ENCODE peak calls at places on chromosomes 5 and 9, in six cellular contexts. P, W, Z, U, M and S are unnamed samples.

GRCh38 chr9:79667716-79668458 is 96.1 kb downstream of the TLE4 start:
- DNase-seq in Z (no peak), W (no peak), P (no peak), U (no peak), M (no peak), S (no peak)

GRCh38 chr5:143509758-143510221 is 106.3 kb upstream of the NR3C1 start:
- DNase-seq in P (no peak), U (no peak), W (no peak), M (no peak), Z (no peak), S (no peak)

GRCh38 chr5:14675865-14676300 is 11.4 kb downstream of the OTULIN start:
- DNase-seq in M (no peak), W (no peak), U (no peak), Z (no peak), P (no peak), S (no peak)

GRCh38 chr5:128290152-128290858 is 206.7 kb downstream of the SLC12A2 start:
- DNase-seq in W (no peak), M (no peak), U (no peak), Z (peak), P (no peak), S (no peak)

GRCh38 chr5:168822745-168823281 is 243.6 kb upstream of the PANK3 start:
- DNase-seq in U (peak), Z (no peak), P (no peak), M (peak), W (peak), S (no peak)

GRCh38 chr5:43190755-43191603 is 1.0 kb upstream of the NIM1K start:
- DNase-seq in Z (peak), W (peak), U (no peak), M (peak), P (no peak), S (no peak)

GRCh38 chr5:36364473-36364872 is 62.8 kb upstream of the RANBP3L start:
- DNase-seq in Z (no peak), M (no peak), W (no peak), P (no peak), U (no peak), S (no peak)

GRCh38 chr5:156120777-156121176 is 206.2 kb upstream of the SGCD start:
- DNase-seq in U (no peak), P (no peak), Z (no peak), W (no peak), M (no peak), S (no peak)

GRCh38 chr5:122454522-122454921 is 142.5 kb downstream of the SNCAIP start:
- DNase-seq in M (no peak), U (no peak), W (no peak), P (no peak), Z (no peak), S (no peak)

GRCh38 chr9:37198034-37198718 is 77.8 kb downstream of the ZCCHC7 start:
- DNase-seq in P (no peak), W (no peak), M (no peak), Z (no peak), U (no peak), S (no peak)

GRCh38 chr5:103466494-103466893 is 96.1 kb downstream of the NUDT12 start:
- DNase-seq in P (no peak), M (peak), W (peak), U (no peak), Z (no peak), S (no peak)

GRCh38 chr9:95171596-95171995 is 145.9 kb downstream of the FANCC start:
- DNase-seq in Z (no peak), P (no peak), M (no peak), U (no peak), W (no peak), S (no peak)

GRCh38 chr5:42653705-42654104 is 102.9 kb upstream of the CCDC152 start:
- DNase-seq in Z (no peak), P (no peak), M (no peak), W (no peak), U (no peak), S (no peak)

GRCh38 chr5:159022178-159022556 is 77.5 kb downstream of the EBF1 start:
- DNase-seq in M (peak), U (no peak), Z (peak), P (no peak), W (peak), S (peak)

GRCh38 chr5:57383093-57383861 is 99.3 kb downstream of the ACTBL2 start:
- DNase-seq in M (peak), P (peak), U (peak), W (peak), Z (peak), S (peak)

GRCh38 chr9:114028646-114029045 is 49.5 kb downstream of the AMBP start:
- DNase-seq in U (no peak), M (no peak), Z (no peak), P (no peak), W (no peak), S (no peak)

GRCh38 chr9:121455527-121456239 is 44.0 kb downstream of the GGTA1 start:
- DNase-seq in U (peak), M (no peak), P (no peak), Z (no peak), W (no peak), S (no peak)

GRCh38 chr9:115941561-115942315 is 211.9 kb upstream of the PAPPA start:
- DNase-seq in Z (no peak), W (peak), M (peak), P (no peak), U (no peak), S (no peak)

GRCh38 chr5:5421149-5421960 is 1.1 kb upstream of the ICE1 start:
- DNase-seq in Z (no peak), U (peak), M (peak), P (no peak), W (no peak), S (no peak)

GRCh38 chr9:127214421-127215265 is 49.9 kb upstream of the GARNL3 start:
- DNase-seq in M (peak), U (peak), W (peak), P (peak), Z (peak), S (no peak)

GRCh38 chr9:135290086-135290485 is 189.5 kb upstream of the PPP1R26 start:
- DNase-seq in P (no peak), U (no peak), M (no peak), Z (no peak), W (no peak), S (peak)

GRCh38 chr5:40220260-40220659 is 459.5 kb upstream of the PTGER4 start:
- DNase-seq in Z (no peak), P (no peak), W (no peak), M (no peak), U (no peak), S (no peak)

DNA sequence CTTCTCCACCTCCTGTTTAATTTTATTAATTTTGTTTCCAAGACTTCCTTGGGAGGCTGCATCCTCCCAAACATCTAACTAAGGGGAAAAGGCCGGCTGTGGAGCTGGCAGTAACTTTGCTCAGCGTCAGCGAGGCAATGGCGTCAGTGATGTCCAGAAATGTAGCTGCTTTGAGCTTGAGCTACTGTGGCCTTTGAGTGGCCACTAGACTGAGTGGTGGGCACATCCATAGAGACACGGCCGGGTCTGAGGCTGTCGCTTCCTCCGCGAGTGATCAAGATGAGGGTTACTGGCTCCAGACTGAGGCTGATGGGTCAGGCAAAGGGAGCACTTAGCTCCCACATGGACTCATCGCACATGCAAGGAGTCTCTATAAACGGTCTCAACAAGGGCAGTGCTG is 277.0 kb downstream of the HSPA4 start:
- DNase-seq in Z (no peak), P (no peak), U (no peak), W (no peak), M (no peak), S (no peak)
- TF ChIP-seq CTCF in Z (no peak), P (no peak), U (no peak), W (no peak), M (no peak), S (no peak)

DNA sequence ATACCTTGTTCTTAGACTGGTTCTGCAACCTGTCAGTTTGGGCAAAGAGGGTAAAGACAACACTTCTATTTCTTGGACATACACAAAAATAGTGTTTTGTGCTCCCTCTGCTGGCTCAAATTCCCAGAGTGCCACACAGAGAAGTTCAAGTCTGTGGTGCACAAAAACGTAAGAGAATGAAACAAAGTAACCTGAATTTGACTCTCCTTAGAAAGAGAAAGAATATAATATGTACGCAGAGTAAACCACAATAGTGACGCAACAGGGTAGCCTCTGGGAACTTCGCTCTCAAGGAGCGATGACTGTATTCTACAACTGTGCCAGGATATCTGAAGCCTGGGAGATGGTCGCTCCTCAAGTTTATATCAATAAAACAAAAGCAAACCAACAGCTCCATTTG is 18.5 kb downstream of the DDX31 start:
- DNase-seq in U (peak), Z (peak), P (no peak), W (peak), M (peak), S (no peak)
- TF ChIP-seq CTCF in U (no peak), Z (peak), P (peak), W (peak), M (peak), S (peak)

GRCh38 chr9:35074141-35074540 is 1.7 kb upstream of the VCP start:
- DNase-seq in M (no peak), Z (no peak), W (no peak), P (no peak), U (no peak), S (no peak)

GRCh38 chr9:35071814-35072460 is 488 bp downstream of the VCP start:
- DNase-seq in U (peak), W (peak), Z (peak), M (peak), P (peak), S (peak)

GRCh38 chr9:35070823-35071813 is 1.3 kb downstream of the VCP start:
- DNase-seq in M (peak), U (no peak), W (no peak), Z (peak), P (no peak), S (peak)

GRCh38 chr9:35073276-35073607 is 817 bp upstream of the VCP start:
- DNase-seq in Z (no peak), M (no peak), P (no peak), U (peak), W (no peak), S (no peak)

DNA sequence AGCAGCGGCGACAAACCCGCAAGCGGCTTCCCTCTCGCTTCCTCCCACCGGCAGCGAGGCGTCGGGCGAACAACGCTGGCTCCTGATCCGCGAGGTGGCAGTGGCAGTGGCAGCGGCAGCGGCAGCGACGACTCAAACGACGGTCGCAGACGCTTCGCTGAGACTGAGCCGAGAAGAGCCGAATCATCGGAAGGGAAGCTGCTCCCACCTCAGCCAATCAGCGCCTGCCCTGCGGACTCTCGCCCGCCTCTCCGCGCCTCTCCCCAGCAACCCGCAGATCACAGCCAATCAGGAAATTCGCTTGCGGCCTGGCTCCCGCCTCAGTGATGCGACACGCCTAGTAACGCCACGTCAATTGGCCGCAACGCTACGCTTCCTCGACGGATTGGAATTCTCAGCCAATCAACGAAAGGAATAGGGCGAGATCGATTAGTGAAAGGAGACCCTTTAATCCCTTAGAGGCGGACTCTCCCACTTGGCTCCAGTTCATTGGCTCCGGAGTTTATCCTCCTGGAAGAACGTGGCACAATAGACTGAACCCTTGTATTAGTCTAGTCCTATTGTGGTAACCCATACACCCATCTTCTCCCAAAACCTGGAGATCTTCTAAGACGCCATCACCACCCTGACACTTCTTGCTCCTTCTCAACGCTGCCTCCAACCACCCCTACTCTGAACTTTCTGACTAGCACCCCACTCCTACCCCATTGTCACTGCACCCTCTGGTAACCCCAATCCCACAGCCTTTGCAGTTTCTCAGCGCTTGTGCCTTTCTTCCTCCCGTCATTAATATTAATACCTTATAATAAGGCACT is at the start of gene VCP:
- DNase-seq in Z (peak), U (peak), W (peak), P (peak), M (peak), S (peak)
- TF ChIP-seq CTCF in Z (no peak), U (no peak), W (no peak), P (no peak), M (no peak), S (no peak)

DNA sequence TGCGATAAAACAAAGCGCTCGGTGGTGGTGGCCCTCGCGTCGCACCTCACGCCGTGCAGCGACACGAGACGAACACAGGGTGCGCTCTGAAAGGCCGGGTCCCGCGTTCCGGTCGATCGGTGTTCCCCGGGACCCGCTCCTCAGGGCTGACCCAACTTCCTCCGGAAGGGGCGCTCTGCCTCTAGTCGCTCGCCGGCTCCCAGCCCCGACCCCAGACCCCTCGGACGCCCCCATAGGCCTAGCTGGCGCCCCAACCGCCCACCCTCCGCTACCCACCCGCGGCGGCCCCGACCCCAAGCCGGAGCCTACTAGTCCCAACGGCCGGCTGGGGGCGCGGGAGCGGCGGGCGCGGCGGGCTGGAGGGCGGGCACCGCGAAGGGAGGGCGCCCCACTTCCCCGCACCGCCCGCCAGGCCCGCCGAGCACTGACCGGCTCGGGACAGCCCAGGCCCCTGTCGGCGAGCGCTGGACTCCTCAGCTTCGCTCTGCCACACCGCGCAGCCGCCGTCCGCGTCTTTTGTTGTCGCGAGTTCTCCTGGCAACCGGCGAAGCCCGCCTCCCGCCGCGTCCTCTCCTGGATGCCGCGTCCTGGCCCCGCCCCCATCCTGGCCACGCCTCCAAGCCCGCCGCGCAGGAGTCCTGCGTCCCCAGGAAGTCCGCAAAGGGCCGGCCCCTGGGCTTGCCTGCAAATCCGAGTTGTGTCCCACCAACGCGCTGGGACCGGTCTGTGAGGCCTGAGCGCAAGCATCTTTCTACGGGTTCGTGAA is at the start of gene KIF27:
- DNase-seq in P (peak), U (peak), W (peak), M (peak), Z (peak), S (peak)
- TF ChIP-seq CTCF in P (peak), U (peak), W (no peak), M (peak), Z (peak), S (no peak)

DNA sequence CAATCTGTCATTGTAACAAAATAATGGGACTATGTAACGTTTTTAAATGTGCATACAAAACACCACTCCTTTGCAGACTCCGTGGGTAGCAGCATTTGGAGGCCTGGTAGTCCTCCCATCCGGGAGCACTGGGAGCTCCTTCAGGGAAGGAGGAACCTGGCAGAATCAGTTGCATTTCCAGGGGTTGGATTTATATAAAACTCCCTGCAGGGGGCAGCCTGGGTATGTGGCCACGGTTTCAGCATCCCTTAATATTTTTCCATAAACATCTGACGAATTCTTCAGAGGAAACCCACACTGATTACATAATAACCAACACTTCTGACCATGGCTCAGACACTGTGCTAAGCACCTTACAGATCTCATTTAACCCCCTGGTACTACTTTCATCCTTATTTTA is 6.1 kb upstream of the AFAP1L1 start:
- DNase-seq in W (no peak), P (no peak), Z (peak), U (no peak), M (peak), S (peak)
- TF ChIP-seq CTCF in W (peak), P (peak), Z (peak), U (no peak), M (peak), S (peak)

DNA sequence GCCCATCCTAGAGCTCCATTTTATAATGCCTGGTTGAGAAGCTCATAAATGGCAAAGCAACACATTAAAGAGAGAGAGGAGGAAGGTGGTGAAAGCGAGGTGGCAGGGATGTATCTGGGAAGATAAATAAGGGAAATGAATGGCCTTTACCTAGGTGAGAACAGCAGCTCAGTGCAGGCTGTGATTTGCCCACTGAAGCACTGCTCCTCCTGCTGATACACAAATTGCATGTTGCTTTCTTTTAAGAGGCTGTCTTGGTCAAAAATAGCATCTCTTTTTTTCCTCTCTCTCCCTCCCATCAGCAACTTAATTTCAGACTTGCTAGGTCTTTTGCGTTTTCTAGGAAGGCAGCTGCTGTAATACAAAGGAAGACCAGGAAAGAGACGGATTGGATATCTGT is 258.9 kb downstream of the FAM114A2 start:
- DNase-seq in U (no peak), Z (no peak), P (no peak), M (no peak), W (no peak), S (no peak)
- TF ChIP-seq CTCF in U (no peak), Z (no peak), P (no peak), M (no peak), W (no peak), S (no peak)